ENCODE peak calls at places on chromosome 1, in four cellular contexts. Q is HAP-1, O is prostate gland, N is A549. Z is an unnamed sample. For H3K4me1, the result is how much of the 10 kb centered on the place peaks cover.

GRCh38 chr1:53070621-53071020 is 8.6 kb downstream of the PODN start:
- DNase-seq in Q (no peak), N (no peak), O (no peak), Z (no peak)

GRCh38 chr1:27349784-27350672 is 8.2 kb downstream of the SYTL1 start:
- DNase-seq in N (peak), O (peak), Q (no peak), Z (no peak)

GRCh38 chr1:26922901-26923300 is 1.4 kb downstream of the NUDC start:
- DNase-seq in Q (no peak), O (no peak), N (no peak), Z (no peak)

GRCh38 chr1:68384872-68385390 is 64.8 kb downstream of the RPE65 start:
- DNase-seq in O (no peak), N (no peak), Q (no peak), Z (no peak)

GRCh38 chr1:111203681-111204210 is 3.3 kb upstream of the DENND2D start:
- DNase-seq in O (peak), Q (no peak), N (no peak), Z (peak)

GRCh38 chr1:180951881-180952656 is 39.4 kb downstream of the KIAA1614 start:
- DNase-seq in O (no peak), N (no peak), Q (no peak), Z (no peak)

GRCh38 chr1:200951016-200951415 is 56.3 kb downstream of the INAVA start:
- DNase-seq in O (no peak), N (no peak), Q (no peak), Z (no peak)

GRCh38 chr1:18302788-18303413 is 177.8 kb upstream of the KLHDC7A start:
- DNase-seq in N (no peak), O (no peak), Q (no peak), Z (no peak)

GRCh38 chr1:36576118-36576517 is 93.4 kb upstream of the CSF3R start:
- DNase-seq in O (no peak), N (peak), Q (peak), Z (peak)

DNA sequence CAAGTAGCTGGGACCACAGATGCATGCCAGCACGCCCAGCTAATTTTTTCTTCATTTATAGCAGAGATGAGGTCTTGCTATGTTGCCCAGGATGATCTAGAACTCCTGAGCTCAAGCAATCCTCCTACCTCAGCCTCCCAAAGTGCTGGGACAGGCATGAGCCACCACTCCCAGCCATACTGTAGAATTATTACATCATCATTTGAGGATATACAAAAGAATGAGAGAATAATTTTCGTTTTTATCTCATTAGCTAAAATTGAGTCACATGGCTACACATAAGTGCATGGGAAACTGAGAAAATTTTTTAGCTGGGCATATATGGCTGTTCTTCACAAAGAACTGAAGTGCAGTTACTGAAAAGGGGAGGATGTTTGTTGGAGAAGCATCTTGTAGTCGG is 21.2 kb downstream of the STXBP3 start:
- DNase-seq in Q (no peak), O (no peak), N (no peak), Z (no peak)
- H3K4me1 ChIP-seq in Q (under half), O (under half), N (under half), Z (under half)

DNA sequence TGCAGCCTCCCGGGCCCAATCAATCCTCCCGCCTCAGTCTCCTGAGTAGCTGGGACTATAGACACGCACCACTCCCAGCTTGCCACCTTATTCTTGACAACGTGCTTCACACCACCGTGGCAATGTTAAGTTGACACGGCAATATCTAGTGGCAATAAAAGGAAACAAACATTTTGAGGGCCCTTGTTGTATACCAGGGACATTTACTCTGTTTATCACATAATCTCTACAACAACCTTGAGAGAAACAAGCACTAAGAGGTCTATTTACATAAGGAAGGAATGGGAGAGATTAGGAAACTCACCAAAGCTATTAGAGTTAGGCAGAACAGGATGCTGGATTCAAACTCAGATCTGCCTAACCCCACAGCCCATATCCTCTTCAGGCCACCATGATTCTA is 3.1 kb downstream of the KLHDC8A start:
- DNase-seq in Q (no peak), O (no peak), N (no peak), Z (no peak)
- H3K4me1 ChIP-seq in Q (half or more), O (under half), N (under half), Z (under half)

DNA sequence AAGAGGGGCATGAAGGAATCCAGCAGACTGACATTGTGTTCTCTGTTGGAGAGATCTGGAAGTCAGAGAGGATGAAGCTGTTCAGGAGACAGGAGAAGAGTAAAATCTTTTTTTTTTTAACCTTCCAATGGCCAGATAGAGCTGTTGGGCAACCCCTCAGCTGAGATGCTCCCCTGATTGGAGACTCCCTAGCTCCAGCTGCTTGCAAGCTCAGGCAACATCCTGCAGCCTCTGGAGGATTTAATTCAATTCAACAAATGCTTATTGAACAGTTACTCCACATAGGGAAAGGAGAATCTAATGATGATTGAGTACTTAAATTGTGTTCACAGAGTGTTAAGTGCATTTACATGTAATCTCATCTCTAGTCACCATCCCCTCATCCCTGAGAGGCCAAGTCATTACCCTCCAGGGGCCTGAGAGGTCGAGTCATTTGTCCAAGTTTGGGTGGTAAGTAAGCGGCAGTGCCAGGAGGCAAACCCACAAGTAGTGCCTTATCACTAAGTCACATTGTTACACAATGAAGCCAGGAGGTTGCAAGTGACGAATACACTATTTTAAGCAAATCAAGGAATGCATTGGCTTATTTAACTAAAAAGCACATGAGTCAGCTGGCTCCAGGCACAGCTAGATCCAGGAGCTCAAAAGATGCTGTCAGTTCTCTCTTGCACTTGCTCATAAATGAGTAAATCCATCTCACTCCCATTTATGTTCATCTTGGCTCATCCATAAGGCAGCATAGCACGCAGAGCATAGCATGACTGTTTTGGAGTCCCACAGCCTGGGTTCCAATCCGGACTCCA is 64.2 kb downstream of the OPTC start:
- DNase-seq in O (no peak), N (peak), Q (no peak), Z (no peak)
- H3K4me1 ChIP-seq in O (under half), N (under half), Q (under half), Z (under half)

DNA sequence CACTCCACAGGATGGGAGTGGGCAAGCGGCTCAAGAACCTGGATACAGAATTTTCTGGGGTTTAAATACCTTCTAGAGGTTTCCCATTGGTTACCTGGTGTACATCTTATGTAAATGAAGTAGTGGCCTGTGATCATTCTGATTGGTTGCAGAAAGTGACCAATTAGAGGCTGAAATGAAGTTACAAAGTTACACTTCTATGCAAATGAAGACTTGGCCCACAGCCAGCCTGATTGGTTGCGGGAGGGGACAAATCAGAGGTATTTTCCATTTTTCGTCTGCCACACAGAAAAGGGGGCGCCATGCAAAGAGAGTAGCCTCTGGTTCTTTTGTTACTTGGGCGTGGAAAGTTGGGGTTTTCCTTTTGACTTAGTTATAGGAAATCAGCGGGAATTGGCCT is 8.9 kb downstream of the KCNAB2 start:
- DNase-seq in Q (no peak), N (no peak), O (no peak), Z (no peak)
- H3K4me1 ChIP-seq in Q (under half), N (under half), O (under half), Z (under half)